ENCODE peak calls at places on chromosomes 13 and 19, in four cellular contexts. Y is nucleus accumbens, O is A172, L is LoVo. J is an unnamed sample.

GRCh38 chr13:102940770-102941169 is 94.9 kb downstream of the ERCC5 start:
- DNase-seq in Y (no peak), O (no peak), L (no peak), J (no peak)

GRCh38 chr19:36973844-36974195 is 57.7 kb downstream of the ZNF568 start:
- DNase-seq in Y (no peak), O (no peak), L (no peak), J (peak)

GRCh38 chr13:24911135-24911524 is 147.2 kb downstream of the RNF17 start:
- DNase-seq in Y (no peak), O (peak), L (peak), J (no peak)

GRCh38 chr13:20814224-20814910 is 40.6 kb upstream of the EEF1AKMT1 start:
- DNase-seq in Y (no peak), O (peak), L (peak), J (no peak)

GRCh38 chr13:33606692-33607091 is 211.3 kb upstream of the RFC3 start:
- DNase-seq in Y (peak), O (no peak), L (no peak), J (no peak)

GRCh38 chr19:3570619-3571018 is 2.1 kb upstream of the HMG20B start:
- DNase-seq in Y (peak), O (no peak), L (no peak), J (no peak)

GRCh38 chr13:24541127-24541475 is 28.5 kb upstream of the PARP4 start:
- DNase-seq in Y (no peak), O (no peak), L (no peak), J (no peak)

GRCh38 chr19:15249912-15250634 is 17.8 kb upstream of the EPHX3 start:
- DNase-seq in Y (no peak), O (peak), L (no peak), J (no peak)

GRCh38 chr19:4908311-4908710 is 990 bp upstream of the UHRF1 start:
- DNase-seq in Y (no peak), O (no peak), L (no peak), J (no peak)

GRCh38 chr19:48836089-48837017 is at the start of gene HSD17B14:
- DNase-seq in Y (peak), O (peak), L (no peak), J (no peak)

GRCh38 chr19:31139871-31140505 is 209.2 kb downstream of the TSHZ3 start:
- DNase-seq in Y (no peak), O (peak), L (no peak), J (no peak)

GRCh38 chr13:24652346-24652745 is 27.9 kb upstream of the ATP12A start:
- DNase-seq in Y (no peak), O (no peak), L (no peak), J (no peak)

GRCh38 chr13:31674056-31674455 is 65.3 kb upstream of the RXFP2 start:
- DNase-seq in Y (no peak), O (no peak), L (no peak), J (no peak)

GRCh38 chr13:21060063-21060826 is 1.1 kb downstream of the LATS2 start:
- DNase-seq in Y (no peak), O (no peak), L (no peak), J (peak)

GRCh38 chr13:19759669-19760068 is 23.1 kb downstream of the PSPC1 start:
- DNase-seq in Y (no peak), O (no peak), L (no peak), J (no peak)

J was measured in stimulated activated naive B cell treated with anti-CD40 and anti-IgM and Interleukin-4, amounts not matched to agents 10 μg/mL and 1 μg/mL and 100 μg/mL, for 72 hours.